ENCODE peak calls at places on chromosomes 13 and 19, in seven cellular contexts. P is effector memory CD4-positive, alpha-beta T cell; K is uterus; L is ascending aorta; H is ovary; X is CD8-positive, alpha-beta memory T cell; R is small intestine. Z is an unnamed sample.

GRCh38 chr19:46514589-46515289 is 19.1 kb upstream of the PNMA8B start:
- DNase-seq in K (no peak), H (no peak), P (no peak), L (no peak), R (no peak), X (no peak), Z (no peak)

GRCh38 chr19:16435238-16435911 is 36.4 kb downstream of the EPS15L1 start:
- DNase-seq in X (no peak), R (no peak), H (peak), P (no peak), L (peak), K (peak), Z (peak)

GRCh38 chr13:49418206-49418605 is 25.7 kb downstream of the CAB39L start:
- DNase-seq in K (no peak), L (no peak), P (no peak), H (no peak), X (no peak), R (no peak), Z (no peak)

GRCh38 chr13:28181413-28181812 is 43.1 kb downstream of the PAN3 start:
- DNase-seq in X (no peak), P (no peak), K (no peak), R (no peak), L (no peak), H (no peak), Z (no peak)

GRCh38 chr13:27160657-27161174 is 10.9 kb downstream of the USP12 start:
- DNase-seq in R (no peak), H (no peak), P (no peak), X (no peak), K (no peak), L (no peak), Z (no peak)

GRCh38 chr13:44713793-44714469 is 137.8 kb upstream of the TSC22D1 start:
- DNase-seq in P (no peak), K (no peak), H (no peak), R (no peak), L (peak), X (no peak), Z (no peak)

GRCh38 chr13:113034451-113035208 is 65.6 kb downstream of the MCF2L start:
- DNase-seq in R (peak), K (peak), P (no peak), X (no peak), L (no peak), H (peak), Z (no peak)

GRCh38 chr13:20780318-20780717 is 6.6 kb upstream of the EEF1AKMT1 start:
- DNase-seq in L (no peak), X (no peak), H (no peak), P (no peak), R (no peak), K (no peak), Z (no peak)

GRCh38 chr13:97879646-97880297 is 73.7 kb upstream of the IPO5 start:
- DNase-seq in H (no peak), X (no peak), R (no peak), K (no peak), P (no peak), L (no peak), Z (no peak)

GRCh38 chr13:44273991-44274810 is 99.4 kb upstream of the SERP2 start:
- DNase-seq in X (no peak), R (peak), L (peak), H (no peak), K (no peak), P (peak), Z (no peak)

GRCh38 chr13:105990256-105990958 is 545.1 kb downstream of the EFNB2 start:
- DNase-seq in H (no peak), X (no peak), K (no peak), L (no peak), R (no peak), P (no peak), Z (no peak)

GRCh38 chr19:36604656-36605100 is 435 bp upstream of the ZNF382 start:
- DNase-seq in P (peak), L (peak), K (peak), X (peak), H (peak), R (peak), Z (peak)

GRCh38 chr19:21824679-21825078 is 11.3 kb downstream of the ZNF43 start:
- DNase-seq in K (no peak), R (no peak), P (no peak), H (no peak), L (no peak), X (no peak), Z (no peak)

GRCh38 chr13:101412076-101412475 is 4.2 kb downstream of the NALCN start:
- DNase-seq in K (no peak), R (no peak), L (no peak), X (no peak), H (no peak), P (no peak), Z (no peak)

GRCh38 chr13:98976941-98977340 is 923 bp downstream of the DOCK9 start:
- DNase-seq in K (no peak), L (no peak), X (no peak), R (no peak), H (no peak), P (no peak), Z (no peak)

GRCh38 chr19:35845215-35846037 is 6.9 kb downstream of the NPHS1 start:
- DNase-seq in R (peak), P (no peak), X (no peak), H (no peak), L (no peak), K (no peak), Z (no peak)

GRCh38 chr19:18522124-18522861 is 423 bp upstream of the ELL start:
- DNase-seq in L (peak), P (peak), X (peak), K (peak), H (peak), R (peak), Z (peak)

GRCh38 chr13:87129602-87130300 is 541.4 kb upstream of the SLITRK5 start:
- DNase-seq in K (no peak), H (no peak), P (no peak), X (no peak), R (no peak), L (no peak), Z (no peak)

GRCh38 chr13:51317262-51317661 is 22.2 kb upstream of the SERPINE3 start:
- DNase-seq in X (no peak), L (no peak), H (no peak), K (no peak), P (no peak), R (no peak), Z (no peak)

GRCh38 chr13:44453881-44454280 is 80.3 kb downstream of the SERP2 start:
- DNase-seq in P (no peak), L (no peak), X (no peak), H (no peak), K (no peak), R (no peak), Z (no peak)

GRCh38 chr13:62113145-62113544 is 697.5 kb upstream of the PCDH20 start:
- DNase-seq in R (no peak), K (no peak), X (no peak), L (no peak), H (no peak), P (no peak), Z (no peak)

GRCh38 chr19:51096473-51097165 is 11.6 kb downstream of the CTU1 start:
- DNase-seq in R (no peak), X (no peak), K (no peak), H (no peak), L (no peak), P (no peak), Z (no peak)

GRCh38 chr13:83423361-83423760 is 458.9 kb downstream of the SLITRK1 start:
- DNase-seq in X (no peak), H (no peak), K (no peak), L (no peak), R (no peak), P (no peak), Z (no peak)

GRCh38 chr19:51529301-51529700 is 2.2 kb downstream of the SIGLEC6 start:
- DNase-seq in P (no peak), L (no peak), H (no peak), X (no peak), R (no peak), K (no peak), Z (no peak)

GRCh38 chr19:18633321-18633720 is 3.5 kb upstream of the KLHL26 start:
- DNase-seq in R (peak), L (no peak), P (no peak), K (no peak), X (no peak), H (no peak), Z (no peak)

GRCh38 chr19:15897738-15898276 is at the start of gene CYP4F2:
- DNase-seq in P (no peak), H (no peak), L (no peak), X (no peak), R (peak), K (no peak), Z (no peak)

GRCh38 chr19:18597809-18598660 is 8.6 kb downstream of the CRLF1 start:
- DNase-seq in R (no peak), X (no peak), P (no peak), K (no peak), L (no peak), H (no peak), Z (no peak)

GRCh38 chr13:41919741-41920487 is 41.0 kb downstream of the VWA8 start:
- DNase-seq in R (no peak), P (no peak), K (no peak), L (no peak), X (no peak), H (no peak), Z (no peak)

GRCh38 chr19:31118292-31118925 is 230.8 kb downstream of the TSHZ3 start:
- DNase-seq in P (no peak), H (no peak), L (no peak), K (no peak), R (no peak), X (no peak), Z (no peak)

GRCh38 chr13:20495087-20496023 is 30.3 kb downstream of the CRYL1 start:
- DNase-seq in P (peak), K (peak), R (peak), X (peak), L (peak), H (peak), Z (peak)

GRCh38 chr13:113584870-113585671 is 518 bp downstream of the TFDP1 start:
- DNase-seq in P (no peak), R (peak), H (peak), X (no peak), K (peak), L (peak), Z (no peak)

GRCh38 chr13:107104631-107105030 is 536.7 kb upstream of the ARGLU1 start:
- DNase-seq in H (no peak), K (no peak), R (no peak), P (no peak), L (no peak), X (no peak), Z (no peak)

GRCh38 chr19:39692166-39692565 is 12.1 kb upstream of the LGALS14 start:
- DNase-seq in X (no peak), L (no peak), P (no peak), K (no peak), R (no peak), H (no peak), Z (no peak)

GRCh38 chr13:71483733-71484132 is 383.3 kb downstream of the DACH1 start:
- DNase-seq in X (no peak), P (no peak), R (no peak), H (no peak), K (no peak), L (no peak), Z (no peak)

GRCh38 chr13:25112856-25113255 is 16.9 kb downstream of the PABPC3 start:
- DNase-seq in P (no peak), L (no peak), X (no peak), K (no peak), R (no peak), H (no peak), Z (no peak)

GRCh38 chr19:12043752-12044422 is 8.4 kb upstream of the ZNF433 start:
- DNase-seq in P (no peak), H (no peak), L (no peak), R (no peak), X (no peak), K (no peak), Z (no peak)

GRCh38 chr13:36030670-36031331 is 100.4 kb downstream of the DCLK1 start:
- DNase-seq in P (no peak), R (no peak), K (peak), H (no peak), X (no peak), L (no peak), Z (no peak)

GRCh38 chr19:3283886-3284657 is 59.6 kb downstream of the CELF5 start:
- DNase-seq in H (no peak), R (no peak), X (no peak), P (no peak), L (no peak), K (no peak), Z (no peak)

DNA sequence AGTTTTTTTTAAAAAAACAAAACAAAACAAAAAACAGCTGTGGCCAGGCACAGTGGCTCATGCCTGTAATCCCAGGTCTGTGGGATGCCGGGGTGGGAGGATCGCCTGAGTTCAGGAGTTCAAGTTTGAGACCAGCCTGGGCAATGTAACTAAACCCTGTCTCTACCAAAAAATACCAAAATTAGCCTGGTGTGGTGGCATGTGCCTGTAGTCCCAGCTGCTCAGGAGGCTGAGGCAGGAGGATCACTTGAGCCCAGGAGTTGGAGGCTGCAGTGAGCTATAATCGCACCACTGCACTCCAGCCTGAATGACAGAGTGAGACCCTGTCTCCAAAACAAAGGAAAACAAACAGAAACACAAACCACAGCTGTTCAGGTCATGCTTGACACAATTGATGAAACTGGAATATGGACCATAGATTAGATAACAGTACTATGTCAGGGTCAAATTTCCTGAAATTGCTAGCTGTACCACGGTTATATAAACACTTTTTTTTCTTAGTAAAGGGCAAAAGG is 6.9 kb upstream of the ANGPTL4 start:
- DNase-seq in K (no peak), R (peak), X (no peak), P (no peak), H (no peak), L (no peak), Z (no peak)
- H3K27ac ChIP-seq in K (no peak), R (no peak), X (no peak), P (no peak), H (no peak), L (no peak), Z (no peak)

GRCh38 chr19:7652061-7652641 is 15.2 kb downstream of the STXBP2 start:
- DNase-seq in K (peak), X (peak), L (peak), H (peak), R (peak), P (peak), Z (peak)
- H3K27ac ChIP-seq in K (no peak), X (peak), L (no peak), H (no peak), R (peak), P (peak), Z (no peak)

DNA sequence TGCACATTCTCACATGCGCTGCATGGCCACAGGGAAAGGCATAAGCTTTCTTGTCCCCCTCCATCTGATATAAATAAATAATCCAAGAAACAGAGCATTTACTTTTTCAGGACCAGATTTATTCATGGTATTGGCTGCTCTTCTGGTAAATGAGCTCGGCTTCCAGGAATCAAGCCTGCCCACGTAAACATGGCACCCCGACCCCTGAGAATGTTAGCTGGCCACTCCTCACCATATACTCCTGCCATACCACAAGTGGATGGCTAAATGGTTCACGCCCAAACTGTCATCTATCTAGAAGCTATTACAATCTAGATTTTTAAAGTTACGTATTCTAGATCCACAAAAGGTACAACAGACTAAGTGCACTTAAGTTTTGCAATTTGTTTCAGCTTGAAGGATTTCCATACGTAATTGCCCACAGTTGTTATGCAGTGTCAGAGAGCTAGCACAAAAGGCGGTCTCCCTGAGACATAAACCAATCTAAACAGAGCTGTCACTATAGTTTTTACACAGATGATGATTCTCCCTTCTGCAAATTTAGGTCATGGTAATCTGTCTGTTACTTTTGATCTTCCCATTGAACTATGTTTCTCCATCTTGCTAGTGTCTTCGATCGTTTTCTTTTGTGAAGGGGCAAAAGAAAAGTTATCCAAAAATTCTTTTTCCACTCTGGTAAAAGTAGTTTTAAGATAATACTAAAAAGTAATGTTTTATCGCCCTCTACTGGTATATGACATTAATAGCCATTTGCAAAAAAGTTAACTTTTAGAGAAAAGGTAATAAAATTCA is 16.2 kb upstream of the FOXO1 start:
- DNase-seq in P (no peak), H (no peak), X (no peak), K (no peak), L (no peak), R (peak), Z (no peak)
- H3K27ac ChIP-seq in P (no peak), H (no peak), X (no peak), K (peak), L (no peak), R (no peak), Z (no peak)

DNA sequence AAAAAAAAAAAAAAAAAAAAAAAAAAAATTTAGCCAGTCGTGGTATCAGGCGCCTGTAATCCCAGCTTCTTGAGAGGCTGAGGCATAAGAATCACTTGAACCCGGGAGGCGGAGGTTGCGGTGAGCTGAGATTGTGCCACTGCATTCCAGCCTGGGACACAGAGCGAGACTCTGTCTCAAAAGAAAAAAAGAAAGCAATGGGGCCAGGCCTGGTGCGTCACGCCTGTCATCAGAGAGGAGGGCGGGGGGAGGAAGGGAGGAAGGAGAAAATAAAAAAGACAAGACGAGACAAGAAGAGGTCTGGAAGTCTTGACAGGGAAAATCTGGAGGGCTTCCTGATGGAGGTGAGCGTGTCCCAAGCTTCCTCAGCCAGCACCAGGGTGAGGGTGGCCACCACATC is 54.9 kb upstream of the PTPRS start:
- DNase-seq in R (no peak), K (no peak), P (no peak), L (no peak), H (no peak), X (no peak), Z (no peak)
- H3K27ac ChIP-seq in R (no peak), K (no peak), P (no peak), L (no peak), H (no peak), X (no peak), Z (no peak)

GRCh38 chr13:109869312-109870237 is 83.2 kb upstream of the IRS2 start:
- DNase-seq in P (no peak), L (peak), H (peak), R (peak), X (no peak), K (peak), Z (no peak)

GRCh38 chr13:109868583-109869311 is 82.4 kb upstream of the IRS2 start:
- DNase-seq in R (peak), L (no peak), P (no peak), H (no peak), K (no peak), X (no peak), Z (no peak)

GRCh38 chr13:109872864-109873263 is 86.5 kb upstream of the IRS2 start:
- DNase-seq in H (no peak), K (no peak), X (no peak), R (no peak), P (no peak), L (no peak), Z (no peak)

GRCh38 chr13:109871018-109871370 is 84.6 kb upstream of the IRS2 start:
- DNase-seq in H (no peak), L (no peak), P (no peak), X (no peak), R (no peak), K (no peak), Z (no peak)

GRCh38 chr13:109870281-109871017 is 84.1 kb upstream of the IRS2 start:
- DNase-seq in L (no peak), H (no peak), K (no peak), P (no peak), R (peak), X (no peak), Z (no peak)
- H3K27ac ChIP-seq in L (peak), H (no peak), K (no peak), P (no peak), R (no peak), X (no peak), Z (no peak)

DNA sequence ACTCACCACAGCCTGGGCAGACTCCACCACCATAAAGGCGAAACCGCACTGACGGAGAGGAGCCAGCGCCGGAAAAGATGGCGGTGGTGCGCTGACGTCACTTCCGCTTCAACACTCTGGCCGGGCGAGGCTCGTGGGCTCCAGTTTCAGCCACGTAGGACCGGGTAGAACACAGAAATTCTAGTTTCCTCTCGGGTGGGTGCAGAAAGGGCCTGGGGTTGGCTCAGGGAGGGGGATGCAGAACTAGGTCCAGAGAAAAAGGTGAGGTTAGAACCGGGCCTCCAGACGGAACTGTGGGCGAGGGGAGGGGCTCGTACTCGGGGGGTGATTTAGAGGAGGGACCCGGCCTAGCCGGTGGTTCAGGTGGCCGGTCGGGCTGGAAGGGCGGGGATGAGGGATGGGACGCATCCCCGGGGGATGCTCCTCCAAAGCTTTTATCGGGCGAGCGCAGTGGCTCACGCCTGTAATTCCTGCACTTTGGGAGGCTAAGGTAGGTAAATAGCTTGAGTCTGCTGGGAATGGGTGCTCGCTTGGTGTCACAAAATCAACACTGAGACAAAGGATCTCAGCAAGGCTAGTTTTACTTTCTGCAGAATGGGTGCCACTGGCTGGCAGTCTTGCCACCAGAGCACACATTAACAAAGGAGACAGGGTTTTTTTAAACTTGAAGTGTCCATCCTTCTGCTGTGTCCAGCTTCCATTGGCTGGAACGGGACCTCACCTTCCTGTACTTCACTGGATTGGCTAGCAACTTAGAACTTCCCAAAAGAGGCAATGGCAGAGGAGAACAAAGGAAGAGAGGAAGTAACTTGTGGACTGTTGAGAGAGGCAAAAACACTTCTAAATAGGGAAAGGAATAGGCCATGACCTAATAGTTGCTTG is at the start of gene ZNF561:
- DNase-seq in H (peak), P (peak), R (peak), L (peak), K (peak), X (peak), Z (peak)
- H3K27ac ChIP-seq in H (peak), P (peak), R (peak), L (peak), K (peak), X (peak), Z (peak)